ENCODE peak calls at places on chromosomes 3 and 15, in seven cellular contexts. C is RPMI7951; Y is esophagus squamous epithelium; M is stimulated activated CD8-positive, alpha-beta memory T cell treated with anti-CD3 and anti-CD28 coated beads, Interleukin-4, amount 100 ng/mL, for 4 hours; X is ACHN; S is T follicular helper cell; N is brain pericyte. F is an unnamed sample.

GRCh38 chr3:16533928-16534913 is 20.7 kb upstream of the RFTN1 start:
- DNase-seq in C (no peak), Y (no peak), M (no peak), X (no peak), S (no peak), N (no peak), F (no peak)

GRCh38 chr3:183958775-183959174 is 58.9 kb downstream of the ABCC5 start:
- DNase-seq in C (no peak), Y (no peak), M (no peak), X (no peak), S (no peak), N (no peak), F (no peak)

GRCh38 chr3:143436231-143436930 is 316.8 kb downstream of the CHST2 start:
- DNase-seq in C (no peak), Y (no peak), M (no peak), X (no peak), S (no peak), N (no peak), F (no peak)

GRCh38 chr15:52180851-52181450 is 10.2 kb downstream of the GNB5 start:
- DNase-seq in C (no peak), Y (no peak), M (no peak), X (no peak), S (no peak), N (no peak), F (no peak)

GRCh38 chr3:72738752-72739520 is 109.3 kb downstream of the SHQ1 start:
- DNase-seq in C (peak), Y (no peak), M (peak), X (no peak), S (peak), N (no peak), F (no peak)

GRCh38 chr3:98404010-98404409 is 13.5 kb downstream of the OR5K3 start:
- DNase-seq in C (no peak), Y (no peak), M (no peak), X (no peak), S (no peak), N (no peak), F (no peak)

GRCh38 chr3:173688216-173688842 is 290.8 kb downstream of the NLGN1 start:
- DNase-seq in C (no peak), Y (no peak), M (no peak), X (no peak), S (no peak), N (no peak), F (no peak)

GRCh38 chr15:63663906-63664305 is 66.7 kb downstream of the FBXL22 start:
- DNase-seq in C (no peak), Y (no peak), M (no peak), X (no peak), S (no peak), N (no peak), F (no peak)

GRCh38 chr15:67542192-67542461 is 376 bp upstream of the MAP2K5 start:
- DNase-seq in C (no peak), Y (no peak), M (no peak), X (peak), S (no peak), N (no peak), F (no peak)

GRCh38 chr3:138455801-138456716 is 21.6 kb downstream of the ESYT3 start:
- DNase-seq in C (no peak), Y (no peak), M (no peak), X (no peak), S (no peak), N (no peak), F (no peak)

GRCh38 chr3:31035681-31036080 is 141.2 kb upstream of the GADL1 start:
- DNase-seq in C (peak), Y (no peak), M (no peak), X (no peak), S (no peak), N (no peak), F (no peak)

GRCh38 chr15:68667800-68668625 is 89.2 kb downstream of the CORO2B start:
- DNase-seq in C (no peak), Y (no peak), M (no peak), X (no peak), S (no peak), N (no peak), F (no peak)

GRCh38 chr3:148741219-148741618 is 43.5 kb downstream of the AGTR1 start:
- DNase-seq in C (no peak), Y (no peak), M (no peak), X (no peak), S (no peak), N (no peak), F (no peak)

GRCh38 chr3:195059006-195059350 is 212.0 kb downstream of the XXYLT1 start:
- DNase-seq in C (no peak), Y (peak), M (no peak), X (no peak), S (no peak), N (no peak), F (no peak)

GRCh38 chr3:66938338-66938963 is 59.7 kb upstream of the KBTBD8 start:
- DNase-seq in C (peak), Y (no peak), M (no peak), X (peak), S (peak), N (peak), F (peak)

GRCh38 chr3:184537885-184538599 is 23.5 kb upstream of the EPHB3 start:
- DNase-seq in C (no peak), Y (no peak), M (no peak), X (no peak), S (no peak), N (no peak), F (no peak)

GRCh38 chr3:150970665-150971327 is 1.7 kb downstream of the CLRN1 start:
- DNase-seq in C (peak), Y (no peak), M (no peak), X (peak), S (no peak), N (peak), F (peak)

GRCh38 chr15:27058939-27059338 is 88.0 kb downstream of the GABRG3 start:
- DNase-seq in C (no peak), Y (no peak), M (no peak), X (no peak), S (no peak), N (no peak), F (no peak)

GRCh38 chr3:105647047-105647446 is 221.8 kb downstream of the CBLB start:
- DNase-seq in C (peak), Y (no peak), M (no peak), X (peak), S (no peak), N (peak), F (peak)

GRCh38 chr3:50177346-50177745 is 14.1 kb upstream of the GNAT1 start:
- DNase-seq in C (no peak), Y (no peak), M (no peak), X (no peak), S (no peak), N (no peak), F (no peak)

GRCh38 chr15:69390575-69390974 is 23.6 kb upstream of the KIF23 start:
- DNase-seq in C (peak), Y (no peak), M (no peak), X (peak), S (no peak), N (no peak), F (no peak)

GRCh38 chr3:36124118-36124796 is 256.0 kb upstream of the STAC start:
- DNase-seq in C (peak), Y (no peak), M (no peak), X (peak), S (no peak), N (peak), F (peak)

GRCh38 chr15:100686725-100687488 is 84.5 kb downstream of the ASB7 start:
- DNase-seq in C (peak), Y (no peak), M (no peak), X (no peak), S (no peak), N (no peak), F (no peak)

GRCh38 chr3:150149651-150150051 is 179.0 kb upstream of the PFN2 start:
- DNase-seq in C (peak), Y (no peak), M (no peak), X (peak), S (no peak), N (no peak), F (no peak)

GRCh38 chr3:56772926-56773587 is 28.7 kb downstream of the ARHGEF3 start:
- DNase-seq in C (peak), Y (no peak), M (no peak), X (no peak), S (no peak), N (no peak), F (no peak)

GRCh38 chr3:16468114-16469098 is 45.1 kb downstream of the RFTN1 start:
- DNase-seq in C (no peak), Y (no peak), M (no peak), X (no peak), S (no peak), N (no peak), F (no peak)

GRCh38 chr3:81437683-81438082 is 323.8 kb downstream of the GBE1 start:
- DNase-seq in C (no peak), Y (no peak), M (no peak), X (no peak), S (no peak), N (no peak), F (no peak)

GRCh38 chr3:11452312-11452711 is 180.1 kb downstream of the ATG7 start:
- DNase-seq in C (peak), Y (no peak), M (no peak), X (no peak), S (no peak), N (no peak), F (no peak)

GRCh38 chr3:194031349-194031748 is 104.6 kb upstream of the HES1 start:
- DNase-seq in C (no peak), Y (no peak), M (no peak), X (no peak), S (no peak), N (no peak), F (no peak)